ENCODE peak calls at places on chromosomes 4 and X, in nine cellular contexts. One of them, this sample, is unnamed.

GRCh38 chrX:103464071-103464773 is 55.1 kb downstream of the RAB40A start:
- DNase-seq in tibial nerve: peak; percentile 13
- DNase-seq in NCI-H1436: no peak
- DNase-seq in stimulated activated CD4-positive, alpha-beta T cell treated with anti-CD3 and anti-CD28 coated beads, Interleukin-4, amount 100 ng/mL, for 48 hours: no peak
- DNase-seq in transverse colon: peak; percentile 10
- DNase-seq in NCI-H1417 treated with DMSO at 0.1 percent for 48 hours: no peak
- DNase-seq in CD4-positive, CD25-positive, alpha-beta regulatory T cell: peak; percentile 19
- DNase-seq in NCI-H510A: no peak
- DNase-seq in NCI-H146: peak; percentile 13
- DNase-seq in this sample: peak; percentile 21

GRCh38 chr4:138736362-138736761 is 279.2 kb upstream of the NOCT start:
- DNase-seq in tibial nerve: no peak
- DNase-seq in NCI-H1436: no peak
- DNase-seq in stimulated activated CD4-positive, alpha-beta T cell treated with anti-CD3 and anti-CD28 coated beads, Interleukin-4, amount 100 ng/mL, for 48 hours: no peak
- DNase-seq in transverse colon: no peak
- DNase-seq in NCI-H1417 treated with DMSO at 0.1 percent for 48 hours: no peak
- DNase-seq in CD4-positive, CD25-positive, alpha-beta regulatory T cell: no peak
- DNase-seq in NCI-H510A: no peak
- DNase-seq in NCI-H146: no peak
- DNase-seq in this sample: no peak

GRCh38 chr4:78845469-78845868 is 69.3 kb downstream of the BMP2K start:
- DNase-seq in tibial nerve: no peak
- DNase-seq in NCI-H1436: no peak
- DNase-seq in stimulated activated CD4-positive, alpha-beta T cell treated with anti-CD3 and anti-CD28 coated beads, Interleukin-4, amount 100 ng/mL, for 48 hours: no peak
- DNase-seq in transverse colon: no peak
- DNase-seq in NCI-H1417 treated with DMSO at 0.1 percent for 48 hours: no peak
- DNase-seq in CD4-positive, CD25-positive, alpha-beta regulatory T cell: no peak
- DNase-seq in NCI-H510A: no peak
- DNase-seq in NCI-H146: no peak
- DNase-seq in this sample: no peak

GRCh38 chr4:99321241-99322191 is at the start of gene ADH1B:
- DNase-seq in tibial nerve: no peak
- DNase-seq in NCI-H1436: no peak
- DNase-seq in stimulated activated CD4-positive, alpha-beta T cell treated with anti-CD3 and anti-CD28 coated beads, Interleukin-4, amount 100 ng/mL, for 48 hours: no peak
- DNase-seq in transverse colon: no peak
- DNase-seq in NCI-H1417 treated with DMSO at 0.1 percent for 48 hours: no peak
- DNase-seq in CD4-positive, CD25-positive, alpha-beta regulatory T cell: no peak
- DNase-seq in NCI-H510A: no peak
- DNase-seq in NCI-H146: no peak
- DNase-seq in this sample: no peak

GRCh38 chrX:88863726-88864125 is 116.7 kb downstream of the CPXCR1 start:
- DNase-seq in tibial nerve: no peak
- DNase-seq in NCI-H1436: no peak
- DNase-seq in stimulated activated CD4-positive, alpha-beta T cell treated with anti-CD3 and anti-CD28 coated beads, Interleukin-4, amount 100 ng/mL, for 48 hours: no peak
- DNase-seq in transverse colon: no peak
- DNase-seq in NCI-H1417 treated with DMSO at 0.1 percent for 48 hours: no peak
- DNase-seq in CD4-positive, CD25-positive, alpha-beta regulatory T cell: no peak
- DNase-seq in NCI-H510A: no peak
- DNase-seq in NCI-H146: no peak
- DNase-seq in this sample: no peak

GRCh38 chr4:165524532-165525190 is 145.9 kb downstream of the CPE start:
- DNase-seq in tibial nerve: no peak
- DNase-seq in NCI-H1436: no peak
- DNase-seq in stimulated activated CD4-positive, alpha-beta T cell treated with anti-CD3 and anti-CD28 coated beads, Interleukin-4, amount 100 ng/mL, for 48 hours: no peak
- DNase-seq in transverse colon: no peak
- DNase-seq in NCI-H1417 treated with DMSO at 0.1 percent for 48 hours: no peak
- DNase-seq in CD4-positive, CD25-positive, alpha-beta regulatory T cell: no peak
- DNase-seq in NCI-H510A: no peak
- DNase-seq in NCI-H146: no peak
- DNase-seq in this sample: no peak

GRCh38 chr4:148103647-148104355 is 338.4 kb downstream of the NR3C2 start:
- DNase-seq in tibial nerve: no peak
- DNase-seq in NCI-H1436: no peak
- DNase-seq in stimulated activated CD4-positive, alpha-beta T cell treated with anti-CD3 and anti-CD28 coated beads, Interleukin-4, amount 100 ng/mL, for 48 hours: no peak
- DNase-seq in transverse colon: no peak
- DNase-seq in NCI-H1417 treated with DMSO at 0.1 percent for 48 hours: no peak
- DNase-seq in CD4-positive, CD25-positive, alpha-beta regulatory T cell: no peak
- DNase-seq in NCI-H510A: no peak
- DNase-seq in NCI-H146: no peak
- DNase-seq in this sample: no peak

GRCh38 chr4:118177121-118177520 is 142.8 kb downstream of the NDST3 start:
- DNase-seq in tibial nerve: no peak
- DNase-seq in NCI-H1436: no peak
- DNase-seq in stimulated activated CD4-positive, alpha-beta T cell treated with anti-CD3 and anti-CD28 coated beads, Interleukin-4, amount 100 ng/mL, for 48 hours: no peak
- DNase-seq in transverse colon: no peak
- DNase-seq in NCI-H1417 treated with DMSO at 0.1 percent for 48 hours: no peak
- DNase-seq in CD4-positive, CD25-positive, alpha-beta regulatory T cell: no peak
- DNase-seq in NCI-H510A: no peak
- DNase-seq in NCI-H146: no peak
- DNase-seq in this sample: no peak

GRCh38 chr4:130293692-130294091 is 1197.7 kb downstream of the C4orf33 start:
- DNase-seq in tibial nerve: no peak
- DNase-seq in NCI-H1436: no peak
- DNase-seq in stimulated activated CD4-positive, alpha-beta T cell treated with anti-CD3 and anti-CD28 coated beads, Interleukin-4, amount 100 ng/mL, for 48 hours: no peak
- DNase-seq in transverse colon: no peak
- DNase-seq in NCI-H1417 treated with DMSO at 0.1 percent for 48 hours: no peak
- DNase-seq in CD4-positive, CD25-positive, alpha-beta regulatory T cell: no peak
- DNase-seq in NCI-H510A: no peak
- DNase-seq in NCI-H146: no peak
- DNase-seq in this sample: no peak

GRCh38 chr4:25696409-25696808 is 40.8 kb downstream of the SLC34A2 start:
- DNase-seq in tibial nerve: no peak
- DNase-seq in NCI-H1436: no peak
- DNase-seq in stimulated activated CD4-positive, alpha-beta T cell treated with anti-CD3 and anti-CD28 coated beads, Interleukin-4, amount 100 ng/mL, for 48 hours: no peak
- DNase-seq in transverse colon: no peak
- DNase-seq in NCI-H1417 treated with DMSO at 0.1 percent for 48 hours: no peak
- DNase-seq in CD4-positive, CD25-positive, alpha-beta regulatory T cell: no peak
- DNase-seq in NCI-H510A: no peak
- DNase-seq in NCI-H146: peak; percentile 66
- DNase-seq in this sample: no peak

GRCh38 chr4:125317526-125317880 is 2.7 kb downstream of the FAT4 start:
- DNase-seq in tibial nerve: peak; percentile 25
- DNase-seq in NCI-H1436: no peak
- DNase-seq in stimulated activated CD4-positive, alpha-beta T cell treated with anti-CD3 and anti-CD28 coated beads, Interleukin-4, amount 100 ng/mL, for 48 hours: no peak
- DNase-seq in transverse colon: peak; percentile 21
- DNase-seq in NCI-H1417 treated with DMSO at 0.1 percent for 48 hours: no peak
- DNase-seq in CD4-positive, CD25-positive, alpha-beta regulatory T cell: no peak
- DNase-seq in NCI-H510A: peak; percentile 53
- DNase-seq in NCI-H146: no peak
- DNase-seq in this sample: peak; percentile 68

GRCh38 chr4:155495572-155496293 is 119.0 kb upstream of the MAP9 start:
- DNase-seq in tibial nerve: no peak
- DNase-seq in NCI-H1436: no peak
- DNase-seq in stimulated activated CD4-positive, alpha-beta T cell treated with anti-CD3 and anti-CD28 coated beads, Interleukin-4, amount 100 ng/mL, for 48 hours: no peak
- DNase-seq in transverse colon: no peak
- DNase-seq in NCI-H1417 treated with DMSO at 0.1 percent for 48 hours: no peak
- DNase-seq in CD4-positive, CD25-positive, alpha-beta regulatory T cell: no peak
- DNase-seq in NCI-H510A: no peak
- DNase-seq in NCI-H146: no peak
- DNase-seq in this sample: no peak

GRCh38 chr4:78059524-78059889 is 2.4 kb downstream of the FRAS1 start:
- DNase-seq in tibial nerve: no peak
- DNase-seq in NCI-H1436: peak; percentile 78
- DNase-seq in stimulated activated CD4-positive, alpha-beta T cell treated with anti-CD3 and anti-CD28 coated beads, Interleukin-4, amount 100 ng/mL, for 48 hours: no peak
- DNase-seq in transverse colon: peak; percentile 59
- DNase-seq in NCI-H1417 treated with DMSO at 0.1 percent for 48 hours: peak; percentile 8
- DNase-seq in CD4-positive, CD25-positive, alpha-beta regulatory T cell: no peak
- DNase-seq in NCI-H510A: peak; percentile 75
- DNase-seq in NCI-H146: peak; percentile 79
- DNase-seq in this sample: peak; percentile 75

GRCh38 chrX:44317196-44317595 is 26.3 kb downstream of the EFHC2 start:
- DNase-seq in tibial nerve: no peak
- DNase-seq in NCI-H1436: no peak
- DNase-seq in stimulated activated CD4-positive, alpha-beta T cell treated with anti-CD3 and anti-CD28 coated beads, Interleukin-4, amount 100 ng/mL, for 48 hours: no peak
- DNase-seq in transverse colon: no peak
- DNase-seq in NCI-H1417 treated with DMSO at 0.1 percent for 48 hours: no peak
- DNase-seq in CD4-positive, CD25-positive, alpha-beta regulatory T cell: no peak
- DNase-seq in NCI-H510A: no peak
- DNase-seq in NCI-H146: no peak
- DNase-seq in this sample: no peak

GRCh38 chrX:72026341-72027023 is 105.2 kb downstream of the RTL5 start:
- DNase-seq in tibial nerve: no peak
- DNase-seq in NCI-H1436: no peak
- DNase-seq in stimulated activated CD4-positive, alpha-beta T cell treated with anti-CD3 and anti-CD28 coated beads, Interleukin-4, amount 100 ng/mL, for 48 hours: no peak
- DNase-seq in transverse colon: no peak
- DNase-seq in NCI-H1417 treated with DMSO at 0.1 percent for 48 hours: no peak
- DNase-seq in CD4-positive, CD25-positive, alpha-beta regulatory T cell: no peak
- DNase-seq in NCI-H510A: no peak
- DNase-seq in NCI-H146: no peak
- DNase-seq in this sample: no peak

GRCh38 chr4:85831647-85832046 is 356.7 kb downstream of the ARHGAP24 start:
- DNase-seq in tibial nerve: no peak
- DNase-seq in NCI-H1436: no peak
- DNase-seq in stimulated activated CD4-positive, alpha-beta T cell treated with anti-CD3 and anti-CD28 coated beads, Interleukin-4, amount 100 ng/mL, for 48 hours: no peak
- DNase-seq in transverse colon: no peak
- DNase-seq in NCI-H1417 treated with DMSO at 0.1 percent for 48 hours: no peak
- DNase-seq in CD4-positive, CD25-positive, alpha-beta regulatory T cell: no peak
- DNase-seq in NCI-H510A: no peak
- DNase-seq in NCI-H146: no peak
- DNase-seq in this sample: no peak

GRCh38 chr4:164058775-164059174 is 564.3 kb downstream of the TMA16 start:
- DNase-seq in tibial nerve: no peak
- DNase-seq in NCI-H1436: no peak
- DNase-seq in stimulated activated CD4-positive, alpha-beta T cell treated with anti-CD3 and anti-CD28 coated beads, Interleukin-4, amount 100 ng/mL, for 48 hours: no peak
- DNase-seq in transverse colon: no peak
- DNase-seq in NCI-H1417 treated with DMSO at 0.1 percent for 48 hours: no peak
- DNase-seq in CD4-positive, CD25-positive, alpha-beta regulatory T cell: no peak
- DNase-seq in NCI-H510A: no peak
- DNase-seq in NCI-H146: no peak
- DNase-seq in this sample: no peak

GRCh38 chr4:140065393-140065792 is 88.6 kb downstream of the MAML3 start:
- DNase-seq in tibial nerve: no peak
- DNase-seq in NCI-H1436: no peak
- DNase-seq in stimulated activated CD4-positive, alpha-beta T cell treated with anti-CD3 and anti-CD28 coated beads, Interleukin-4, amount 100 ng/mL, for 48 hours: no peak
- DNase-seq in transverse colon: no peak
- DNase-seq in NCI-H1417 treated with DMSO at 0.1 percent for 48 hours: no peak
- DNase-seq in CD4-positive, CD25-positive, alpha-beta regulatory T cell: no peak
- DNase-seq in NCI-H510A: no peak
- DNase-seq in NCI-H146: no peak
- DNase-seq in this sample: no peak

GRCh38 chr4:29046166-29046565 is 1674.0 kb upstream of the PCDH7 start:
- DNase-seq in tibial nerve: no peak
- DNase-seq in NCI-H1436: no peak
- DNase-seq in stimulated activated CD4-positive, alpha-beta T cell treated with anti-CD3 and anti-CD28 coated beads, Interleukin-4, amount 100 ng/mL, for 48 hours: no peak
- DNase-seq in transverse colon: no peak
- DNase-seq in NCI-H1417 treated with DMSO at 0.1 percent for 48 hours: no peak
- DNase-seq in CD4-positive, CD25-positive, alpha-beta regulatory T cell: no peak
- DNase-seq in NCI-H510A: no peak
- DNase-seq in NCI-H146: no peak
- DNase-seq in this sample: no peak

GRCh38 chr4:1565598-1566295 is 118.4 kb downstream of the FAM53A start:
- DNase-seq in tibial nerve: no peak
- DNase-seq in NCI-H1436: no peak
- DNase-seq in stimulated activated CD4-positive, alpha-beta T cell treated with anti-CD3 and anti-CD28 coated beads, Interleukin-4, amount 100 ng/mL, for 48 hours: no peak
- DNase-seq in transverse colon: no peak
- DNase-seq in NCI-H1417 treated with DMSO at 0.1 percent for 48 hours: no peak
- DNase-seq in CD4-positive, CD25-positive, alpha-beta regulatory T cell: no peak
- DNase-seq in NCI-H510A: no peak
- DNase-seq in NCI-H146: no peak
- DNase-seq in this sample: no peak

GRCh38 chr4:99841143-99841542 is 24.5 kb downstream of the DAPP1 start:
- DNase-seq in tibial nerve: no peak
- DNase-seq in NCI-H1436: no peak
- DNase-seq in stimulated activated CD4-positive, alpha-beta T cell treated with anti-CD3 and anti-CD28 coated beads, Interleukin-4, amount 100 ng/mL, for 48 hours: no peak
- DNase-seq in transverse colon: no peak
- DNase-seq in NCI-H1417 treated with DMSO at 0.1 percent for 48 hours: no peak
- DNase-seq in CD4-positive, CD25-positive, alpha-beta regulatory T cell: no peak
- DNase-seq in NCI-H510A: no peak
- DNase-seq in NCI-H146: no peak
- DNase-seq in this sample: no peak

GRCh38 chr4:1082215-1083182 is 30.9 kb downstream of the RNF212 start:
- DNase-seq in tibial nerve: peak; percentile 27
- DNase-seq in NCI-H1436: no peak
- DNase-seq in stimulated activated CD4-positive, alpha-beta T cell treated with anti-CD3 and anti-CD28 coated beads, Interleukin-4, amount 100 ng/mL, for 48 hours: no peak
- DNase-seq in transverse colon: peak; percentile 74
- DNase-seq in NCI-H1417 treated with DMSO at 0.1 percent for 48 hours: no peak
- DNase-seq in CD4-positive, CD25-positive, alpha-beta regulatory T cell: no peak
- DNase-seq in NCI-H510A: no peak
- DNase-seq in NCI-H146: peak; percentile 30
- DNase-seq in this sample: no peak

GRCh38 chr4:81919238-81919637 is 447.5 kb upstream of the RASGEF1B start:
- DNase-seq in tibial nerve: no peak
- DNase-seq in NCI-H1436: no peak
- DNase-seq in stimulated activated CD4-positive, alpha-beta T cell treated with anti-CD3 and anti-CD28 coated beads, Interleukin-4, amount 100 ng/mL, for 48 hours: no peak
- DNase-seq in transverse colon: no peak
- DNase-seq in NCI-H1417 treated with DMSO at 0.1 percent for 48 hours: no peak
- DNase-seq in CD4-positive, CD25-positive, alpha-beta regulatory T cell: no peak
- DNase-seq in NCI-H510A: no peak
- DNase-seq in NCI-H146: peak; percentile 54
- DNase-seq in this sample: peak; percentile 16

GRCh38 chr4:118033148-118034060 is 882 bp upstream of the NDST3 start:
- DNase-seq in tibial nerve: no peak
- DNase-seq in NCI-H1436: no peak
- DNase-seq in stimulated activated CD4-positive, alpha-beta T cell treated with anti-CD3 and anti-CD28 coated beads, Interleukin-4, amount 100 ng/mL, for 48 hours: no peak
- DNase-seq in transverse colon: peak; percentile 69
- DNase-seq in NCI-H1417 treated with DMSO at 0.1 percent for 48 hours: no peak
- DNase-seq in CD4-positive, CD25-positive, alpha-beta regulatory T cell: no peak
- DNase-seq in NCI-H510A: peak; percentile 44
- DNase-seq in NCI-H146: peak; percentile 33
- DNase-seq in this sample: peak; percentile 76

GRCh38 chr4:7286798-7287197 is 94.5 kb downstream of the SORCS2 start:
- DNase-seq in tibial nerve: no peak
- DNase-seq in NCI-H1436: no peak
- DNase-seq in stimulated activated CD4-positive, alpha-beta T cell treated with anti-CD3 and anti-CD28 coated beads, Interleukin-4, amount 100 ng/mL, for 48 hours: no peak
- DNase-seq in transverse colon: no peak
- DNase-seq in NCI-H1417 treated with DMSO at 0.1 percent for 48 hours: no peak
- DNase-seq in CD4-positive, CD25-positive, alpha-beta regulatory T cell: no peak
- DNase-seq in NCI-H510A: no peak
- DNase-seq in NCI-H146: no peak
- DNase-seq in this sample: no peak

GRCh38 chrX:68571292-68572256 is 72.7 kb downstream of the YIPF6 start:
- DNase-seq in tibial nerve: no peak
- DNase-seq in NCI-H1436: no peak
- DNase-seq in stimulated activated CD4-positive, alpha-beta T cell treated with anti-CD3 and anti-CD28 coated beads, Interleukin-4, amount 100 ng/mL, for 48 hours: no peak
- DNase-seq in transverse colon: no peak
- DNase-seq in NCI-H1417 treated with DMSO at 0.1 percent for 48 hours: no peak
- DNase-seq in CD4-positive, CD25-positive, alpha-beta regulatory T cell: no peak
- DNase-seq in NCI-H510A: no peak
- DNase-seq in NCI-H146: no peak
- DNase-seq in this sample: no peak

GRCh38 chrX:21926116-21926515 is 14.4 kb upstream of the SMS start:
- DNase-seq in tibial nerve: no peak
- DNase-seq in NCI-H1436: no peak
- DNase-seq in stimulated activated CD4-positive, alpha-beta T cell treated with anti-CD3 and anti-CD28 coated beads, Interleukin-4, amount 100 ng/mL, for 48 hours: no peak
- DNase-seq in transverse colon: no peak
- DNase-seq in NCI-H1417 treated with DMSO at 0.1 percent for 48 hours: no peak
- DNase-seq in CD4-positive, CD25-positive, alpha-beta regulatory T cell: no peak
- DNase-seq in NCI-H510A: no peak
- DNase-seq in NCI-H146: no peak
- DNase-seq in this sample: no peak

GRCh38 chrX:15797707-15798106 is 7.4 kb downstream of the ZRSR2 start:
- DNase-seq in tibial nerve: no peak
- DNase-seq in NCI-H1436: no peak
- DNase-seq in stimulated activated CD4-positive, alpha-beta T cell treated with anti-CD3 and anti-CD28 coated beads, Interleukin-4, amount 100 ng/mL, for 48 hours: no peak
- DNase-seq in transverse colon: no peak
- DNase-seq in NCI-H1417 treated with DMSO at 0.1 percent for 48 hours: no peak
- DNase-seq in CD4-positive, CD25-positive, alpha-beta regulatory T cell: no peak
- DNase-seq in NCI-H510A: no peak
- DNase-seq in NCI-H146: no peak
- DNase-seq in this sample: no peak

GRCh38 chr4:140851032-140851636 is 94.9 kb upstream of the TBC1D9 start:
- DNase-seq in tibial nerve: no peak
- DNase-seq in NCI-H1436: peak; percentile 37
- DNase-seq in stimulated activated CD4-positive, alpha-beta T cell treated with anti-CD3 and anti-CD28 coated beads, Interleukin-4, amount 100 ng/mL, for 48 hours: no peak
- DNase-seq in transverse colon: peak; percentile 42
- DNase-seq in NCI-H1417 treated with DMSO at 0.1 percent for 48 hours: peak; percentile 57
- DNase-seq in CD4-positive, CD25-positive, alpha-beta regulatory T cell: no peak
- DNase-seq in NCI-H510A: no peak
- DNase-seq in NCI-H146: peak; percentile 46
- DNase-seq in this sample: peak; percentile 34

GRCh38 chrX:70166601-70167590 is 10.4 kb upstream of the DGAT2L6 start:
- DNase-seq in tibial nerve: no peak
- DNase-seq in NCI-H1436: no peak
- DNase-seq in stimulated activated CD4-positive, alpha-beta T cell treated with anti-CD3 and anti-CD28 coated beads, Interleukin-4, amount 100 ng/mL, for 48 hours: no peak
- DNase-seq in transverse colon: no peak
- DNase-seq in NCI-H1417 treated with DMSO at 0.1 percent for 48 hours: no peak
- DNase-seq in CD4-positive, CD25-positive, alpha-beta regulatory T cell: no peak
- DNase-seq in NCI-H510A: no peak
- DNase-seq in NCI-H146: no peak
- DNase-seq in this sample: no peak

GRCh38 chrX:32572644-32573043 is 638.7 kb downstream of the DMD start:
- DNase-seq in tibial nerve: no peak
- DNase-seq in NCI-H1436: no peak
- DNase-seq in stimulated activated CD4-positive, alpha-beta T cell treated with anti-CD3 and anti-CD28 coated beads, Interleukin-4, amount 100 ng/mL, for 48 hours: no peak
- DNase-seq in transverse colon: no peak
- DNase-seq in NCI-H1417 treated with DMSO at 0.1 percent for 48 hours: no peak
- DNase-seq in CD4-positive, CD25-positive, alpha-beta regulatory T cell: no peak
- DNase-seq in NCI-H510A: no peak
- DNase-seq in NCI-H146: no peak
- DNase-seq in this sample: no peak